ENCODE peak calls at places on chromosome X, in five cellular contexts. X, I, K, L and Q are unnamed samples.

GRCh38 chrX:133516691-133517090 is 101.4 kb upstream of the GPC4 start:
- DNase-seq in I (no peak), K (no peak), L (no peak), X (no peak), Q (no peak)

GRCh38 chrX:148784859-148785655 is 284.6 kb downstream of the AFF2 start:
- DNase-seq in K (no peak), X (no peak), I (no peak), L (no peak), Q (no peak)

GRCh38 chrX:123422875-123423274 is 238.8 kb downstream of the GRIA3 start:
- DNase-seq in K (peak), I (no peak), L (no peak), X (no peak), Q (no peak)

GRCh38 chrX:134186362-134187121 is 50.4 kb upstream of the CCDC160 start:
- DNase-seq in K (no peak), L (no peak), X (no peak), I (peak), Q (no peak)

GRCh38 chrX:37420756-37421155 is 71.6 kb downstream of the PRRG1 start:
- DNase-seq in X (no peak), L (no peak), K (no peak), I (no peak), Q (no peak)

GRCh38 chrX:155028192-155028591 is 1.5 kb downstream of the FUNDC2 start:
- DNase-seq in L (no peak), I (no peak), K (no peak), X (no peak), Q (no peak)

GRCh38 chrX:9708923-9709553 is 56.6 kb downstream of the GPR143 start:
- DNase-seq in X (peak), K (peak), I (peak), L (peak), Q (peak)

GRCh38 chrX:133350751-133351150 is 64.5 kb downstream of the GPC4 start:
- DNase-seq in L (no peak), I (no peak), X (peak), K (no peak), Q (no peak)

GRCh38 chrX:38968817-38969216 is 167.6 kb downstream of the MID1IP1 start:
- DNase-seq in I (no peak), L (no peak), X (no peak), K (no peak), Q (no peak)

GRCh38 chrX:41491267-41492004 is 44.3 kb downstream of the NYX start:
- DNase-seq in L (no peak), I (no peak), X (no peak), K (peak), Q (no peak)

GRCh38 chrX:103437147-103437873 is 61.0 kb downstream of the BEX3 start:
- DNase-seq in I (no peak), K (no peak), L (no peak), X (no peak), Q (no peak)

GRCh38 chrX:371907-372306 is 14.8 kb downstream of the PPP2R3B start:
- DNase-seq in X (no peak), I (no peak), K (no peak), L (no peak), Q (no peak)

GRCh38 chrX:41445171-41445570 is 2.0 kb upstream of the NYX start:
- DNase-seq in L (no peak), I (no peak), X (no peak), K (no peak), Q (no peak)

GRCh38 chrX:134443020-134443419 is 16.9 kb upstream of the HPRT1 start:
- DNase-seq in K (no peak), I (no peak), L (no peak), X (no peak), Q (no peak)

GRCh38 chrX:101117701-101118100 is 19.7 kb downstream of the CENPI start:
- DNase-seq in I (no peak), X (no peak), L (no peak), K (no peak), Q (no peak)

GRCh38 chrX:23557070-23557469 is 110.2 kb upstream of the PRDX4 start:
- DNase-seq in I (no peak), L (no peak), K (no peak), X (no peak), Q (no peak)